ENCODE peak calls at places on chromosomes 4 and X, in four cellular contexts. A, L, J and F are unnamed samples. For H3K4me1, the result is how much of the 10 kb centered on the place peaks cover.

GRCh38 chr4:10587697-10588096 is 96.9 kb downstream of the CLNK start:
- DNase-seq in A (no peak), L (no peak), J (no peak), F (no peak)

GRCh38 chr4:57037982-57038604 is 59.4 kb downstream of the POLR2B start:
- DNase-seq in A (peak), L (peak), J (peak), F (peak)

GRCh38 chr4:52032005-52032404 is 6.1 kb downstream of the SGCB start:
- DNase-seq in A (no peak), L (no peak), J (no peak), F (no peak)

GRCh38 chr4:118968006-118968405 is 79.4 kb downstream of the SYNPO2 start:
- DNase-seq in A (peak), L (peak), J (no peak), F (peak)

GRCh38 chr4:98663226-98664006 is 5.0 kb upstream of the TSPAN5 start:
- DNase-seq in A (no peak), L (no peak), J (no peak), F (no peak)

GRCh38 chrX:16993791-16994318 is 47.4 kb downstream of the REPS2 start:
- DNase-seq in A (no peak), L (no peak), J (no peak), F (no peak)

GRCh38 chr4:108345862-108346530 is 177.3 kb upstream of the LEF1 start:
- DNase-seq in A (peak), L (peak), J (no peak), F (no peak)

GRCh38 chrX:107985032-107985431 is 2.9 kb upstream of the TEX13B start:
- DNase-seq in A (no peak), L (no peak), J (no peak), F (no peak)

GRCh38 chrX:85493821-85494220 is 114.4 kb upstream of the POF1B start:
- DNase-seq in A (no peak), L (no peak), J (no peak), F (no peak)

GRCh38 chr4:156931267-156931666 is 40.3 kb downstream of the PDGFC start:
- DNase-seq in A (peak), L (peak), J (no peak), F (peak)

GRCh38 chr4:176999943-177000543 is 207.3 kb upstream of the VEGFC start:
- DNase-seq in A (no peak), L (no peak), J (no peak), F (no peak)

GRCh38 chrX:22445880-22446279 is 173.2 kb downstream of the CBLL2 start:
- DNase-seq in A (no peak), L (no peak), J (no peak), F (no peak)

GRCh38 chrX:24282381-24283121 is 31.3 kb downstream of the SUPT20HL2 start:
- DNase-seq in A (peak), L (peak), J (no peak), F (no peak)

GRCh38 chrX:63513825-63514574 is 162.9 kb upstream of the SPIN4 start:
- DNase-seq in A (no peak), L (peak), J (no peak), F (peak)

GRCh38 chr4:184526228-184526627 is 51.9 kb upstream of the IRF2 start:
- DNase-seq in A (no peak), L (no peak), J (no peak), F (no peak)

GRCh38 chr4:86737244-86737643 is 111.9 kb downstream of the SLC10A6 start:
- DNase-seq in A (no peak), L (no peak), J (no peak), F (no peak)

GRCh38 chrX:148271263-148271662 is 229.2 kb upstream of the AFF2 start:
- DNase-seq in A (no peak), L (no peak), J (no peak), F (no peak)

GRCh38 chrX:107298276-107298675 is 91.9 kb downstream of the DNAAF6 start:
- DNase-seq in A (no peak), L (no peak), J (no peak), F (no peak)

GRCh38 chr4:20878806-20879205 is 178.5 kb downstream of the PACRGL start:
- DNase-seq in A (no peak), L (no peak), J (peak), F (no peak)

GRCh38 chrX:30804462-30804861 is 84.6 kb downstream of the TAB3 start:
- DNase-seq in A (no peak), L (no peak), J (no peak), F (no peak)

GRCh38 chrX:64642482-64642881 is 247.2 kb upstream of the MTMR8 start:
- DNase-seq in A (no peak), L (no peak), J (no peak), F (peak)

GRCh38 chr4:57151481-57151880 is 41.3 kb upstream of the IGFBP7 start:
- DNase-seq in A (no peak), L (no peak), J (no peak), F (peak)

GRCh38 chr4:25857851-25858400 is 4.9 kb downstream of the SEL1L3 start:
- DNase-seq in A (no peak), L (no peak), J (no peak), F (peak)
- H3K4me1 ChIP-seq in A (under half), L (under half), J (under half), F (under half)

DNA sequence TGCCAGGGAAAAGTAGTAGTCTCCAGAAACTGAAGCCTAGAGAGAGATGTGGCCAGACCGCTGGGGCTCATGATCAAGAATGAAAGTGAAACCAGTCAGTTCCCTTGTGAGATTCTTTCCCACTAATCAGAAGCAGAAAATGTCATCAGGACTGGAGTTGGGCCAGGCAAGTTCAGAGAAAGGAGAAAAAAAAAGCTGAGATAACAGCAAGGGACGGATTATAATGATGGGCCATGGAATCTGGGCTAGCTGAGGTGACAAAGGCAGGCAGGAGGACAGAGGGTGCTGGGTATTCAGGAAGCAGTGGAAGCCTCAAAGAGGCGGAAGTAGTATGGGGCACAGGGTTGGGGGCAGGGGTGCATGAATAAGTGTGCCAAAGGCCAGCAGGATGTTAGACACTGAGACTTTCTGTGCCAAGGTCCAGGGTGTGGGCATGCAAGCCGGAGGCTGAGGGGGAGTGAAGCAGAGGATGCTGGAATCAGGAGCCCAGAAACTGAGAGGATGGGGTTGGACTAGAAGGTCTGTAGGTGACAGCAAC is 2.5 kb downstream of the CXorf38 start:
- DNase-seq in A (peak), L (peak), J (no peak), F (peak)
- H3K4me3 ChIP-seq in A (peak), L (peak), J (no peak), F (no peak)

DNA sequence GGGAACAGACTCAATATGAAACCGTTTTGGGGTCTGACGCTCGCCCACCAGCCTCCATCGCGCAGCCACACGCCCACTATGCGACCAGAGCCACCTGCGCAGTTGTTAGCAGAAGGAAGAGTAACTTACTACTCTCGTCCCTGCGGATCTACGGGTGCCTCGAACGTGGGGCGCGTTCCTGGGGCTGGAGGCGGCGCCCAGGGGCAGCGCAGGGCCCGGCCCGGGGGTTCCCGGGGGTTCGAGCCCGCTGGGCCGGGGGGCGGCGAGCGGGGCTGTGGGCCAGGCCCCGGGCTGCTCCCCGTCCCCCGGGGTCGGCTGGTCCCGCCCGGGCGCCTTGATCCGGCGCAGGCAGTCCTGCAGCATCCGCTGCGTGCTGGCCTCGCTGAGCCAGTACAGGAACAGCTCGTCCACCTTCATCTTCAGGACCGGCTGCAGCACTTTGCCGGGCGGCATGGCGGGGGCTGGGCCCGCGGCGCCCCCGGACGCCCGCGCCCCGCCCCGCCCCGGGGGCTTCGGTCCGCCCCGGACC is 404 bp downstream of the PPP2R3B start:
- DNase-seq in A (no peak), L (no peak), J (no peak), F (no peak)
- H3K14ac ChIP-seq in A (peak), L (no peak), J (peak), F (peak)

DNA sequence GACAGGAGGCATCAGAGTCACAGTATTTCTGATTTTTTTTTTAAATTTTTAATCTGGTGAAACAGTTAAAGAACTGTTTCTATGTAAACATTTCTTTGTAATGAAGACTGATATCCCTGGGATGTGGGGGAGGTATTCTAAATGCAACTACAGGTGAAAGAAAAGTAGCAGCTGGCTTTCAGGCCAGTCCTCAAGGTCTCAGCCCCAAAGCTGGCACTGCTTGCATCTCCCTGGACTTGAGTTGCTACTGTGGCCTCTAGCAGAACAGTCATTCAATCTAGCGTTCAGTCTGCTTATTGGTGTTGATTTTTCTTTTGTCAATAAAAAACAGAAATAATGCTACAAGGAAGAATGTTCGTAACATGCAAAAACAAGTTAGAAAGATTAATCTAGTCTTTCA is 4.9 kb downstream of the MBNL3 start:
- DNase-seq in A (no peak), L (no peak), J (no peak), F (no peak)
- H3K4me1 ChIP-seq in A (under half), L (under half), J (under half), F (under half)

DNA sequence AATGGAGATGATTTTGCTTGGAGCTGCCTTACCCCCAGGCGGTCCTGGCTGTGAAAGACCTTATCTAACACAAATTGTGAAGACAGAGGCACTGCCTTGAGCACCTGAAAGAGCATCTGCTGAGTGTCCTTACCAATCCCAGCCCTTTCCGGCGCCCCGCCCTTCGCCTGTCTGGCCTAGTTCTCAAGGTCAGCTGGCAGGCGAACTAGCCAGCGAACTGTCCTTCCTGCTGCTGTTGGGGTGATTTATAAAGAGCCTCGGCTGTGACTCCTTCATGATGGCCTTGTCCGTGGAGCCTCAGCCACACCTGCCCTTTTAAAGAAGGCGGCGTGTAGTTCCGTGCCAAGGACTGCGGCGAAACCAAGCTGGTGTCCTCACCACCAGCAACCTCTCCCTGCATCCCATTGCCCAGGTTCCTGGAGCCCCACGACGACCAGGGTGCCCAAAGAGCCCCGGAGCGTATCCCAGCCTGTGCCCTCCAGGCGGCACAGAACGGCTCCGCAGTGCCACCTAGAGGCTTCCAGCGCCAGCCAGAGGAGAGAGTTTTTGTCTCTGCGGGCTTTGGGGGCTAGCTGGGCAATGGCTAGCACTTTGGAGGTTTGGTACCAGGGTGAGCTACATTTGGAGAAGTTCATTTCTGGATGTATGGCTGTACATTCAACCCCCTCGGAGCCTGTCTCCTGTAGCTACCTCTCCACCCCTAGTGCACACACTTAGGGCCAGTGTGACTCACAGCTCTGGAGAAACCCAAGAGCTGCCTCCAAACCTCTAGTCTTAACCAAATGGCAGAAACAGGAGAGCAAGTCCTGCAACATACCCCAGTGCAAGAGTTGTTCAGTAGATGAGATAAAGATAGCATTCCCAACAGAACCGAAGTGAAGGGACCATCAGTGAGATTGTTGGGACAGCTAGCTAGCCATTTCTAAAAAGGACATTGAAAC is 36.8 kb upstream of the VMA21 start:
- DNase-seq in A (peak), L (no peak), J (peak), F (peak)
- H3K4me3 ChIP-seq in A (no peak), L (no peak), J (no peak), F (no peak)

GRCh38 chrX:39974228-39974627 is 123.5 kb downstream of the BCOR start:
- DNase-seq in A (no peak), L (no peak), J (no peak), F (no peak)
- H3K14ac ChIP-seq in A (no peak), L (no peak), J (no peak), F (peak)

GRCh38 chr4:139454646-139455045 is 725 bp downstream of the RAB33B start:
- DNase-seq in A (no peak), L (no peak), J (no peak), F (no peak)

GRCh38 chr4:139455187-139455586 is 1.3 kb downstream of the RAB33B start:
- DNase-seq in A (no peak), L (no peak), J (no peak), F (no peak)

GRCh38 chr4:139458999-139459398 is 5.1 kb downstream of the RAB33B start:
- DNase-seq in A (no peak), L (no peak), J (no peak), F (no peak)

GRCh38 chr4:139458543-139458942 is 4.6 kb downstream of the RAB33B start:
- DNase-seq in A (no peak), L (no peak), J (no peak), F (no peak)

GRCh38 chr4:139457318-139457717 is 3.4 kb downstream of the RAB33B start:
- DNase-seq in A (no peak), L (no peak), J (no peak), F (no peak)
- H3K4me1 ChIP-seq in A (under half), L (under half), J (under half), F (under half)

DNA sequence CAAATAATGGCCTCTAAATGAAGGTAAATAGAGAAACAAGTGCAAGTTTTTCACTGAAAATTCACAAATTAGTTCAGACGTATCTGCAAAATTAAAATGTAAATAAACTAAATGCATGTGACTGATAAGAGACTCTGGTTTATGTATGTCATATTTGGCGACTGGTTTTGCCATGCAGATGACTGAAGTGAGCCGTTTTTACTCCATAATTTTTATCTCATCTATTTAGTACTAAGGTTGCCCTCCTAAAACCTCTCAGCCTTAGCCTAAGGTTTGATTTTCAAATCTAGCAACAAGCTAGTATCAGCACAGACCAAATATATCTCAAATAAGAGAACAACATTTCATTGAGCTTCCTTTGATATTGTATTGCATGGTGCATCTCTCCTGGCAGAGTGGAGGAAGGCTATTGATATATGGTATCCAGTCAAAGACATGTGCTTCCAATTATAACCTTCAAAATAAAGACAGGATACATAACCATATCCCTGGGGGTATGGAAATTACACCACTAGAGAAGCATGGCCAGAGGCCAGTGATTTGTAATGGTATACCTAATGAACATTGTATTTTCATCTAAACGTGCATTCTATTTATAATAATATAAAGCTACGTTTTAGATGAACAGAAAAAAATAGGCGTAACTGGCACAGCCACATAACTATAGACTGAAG is 392.7 kb upstream of the INTU start:
- DNase-seq in A (no peak), L (no peak), J (no peak), F (no peak)
- H3K4me3 ChIP-seq in A (peak), L (no peak), J (no peak), F (no peak)

GRCh38 chrX:153926863-153927685 is 1.0 kb upstream of the ARHGAP4 start:
- DNase-seq in A (peak), L (peak), J (no peak), F (no peak)
- H3K14ac ChIP-seq in A (peak), L (peak), J (no peak), F (peak)